ENCODE peak calls at places on chromosome 10, in eight cellular contexts. One of them, this sample, is unnamed.

GRCh38 chr10:4763513-4763912 is 62.5 kb upstream of the AKR1E2 start:
- DNase-seq in upper lobe of right lung: no peak
- DNase-seq in fibroblast of the aortic adventitia: no peak
- DNase-seq in cardiac muscle cell: no peak
- DNase-seq in mesothelial cell of epicardium: no peak
- DNase-seq in neural crest cell: no peak
- DNase-seq in body of pancreas: no peak
- DNase-seq in A549: no peak
- DNase-seq in this sample: no peak

GRCh38 chr10:35641430-35642015 is 573 bp downstream of the FZD8 start:
- DNase-seq in upper lobe of right lung: no peak
- DNase-seq in fibroblast of the aortic adventitia: peak; percentile 37
- DNase-seq in cardiac muscle cell: peak; percentile 50
- DNase-seq in mesothelial cell of epicardium: peak; percentile 49
- DNase-seq in neural crest cell: peak; percentile 26
- DNase-seq in body of pancreas: no peak
- DNase-seq in A549: peak; percentile 42
- DNase-seq in this sample: peak; percentile 61

GRCh38 chr10:31926765-31927596 is 1.6 kb downstream of the ARHGAP12 start:
- DNase-seq in upper lobe of right lung: no peak
- DNase-seq in fibroblast of the aortic adventitia: no peak
- DNase-seq in cardiac muscle cell: no peak
- DNase-seq in mesothelial cell of epicardium: no peak
- DNase-seq in neural crest cell: no peak
- DNase-seq in body of pancreas: no peak
- DNase-seq in A549: peak; percentile 38
- DNase-seq in this sample: peak; percentile 16

GRCh38 chr10:97197030-97197500 is 11.3 kb upstream of the SLIT1 start:
- DNase-seq in upper lobe of right lung: no peak
- DNase-seq in fibroblast of the aortic adventitia: no peak
- DNase-seq in cardiac muscle cell: no peak
- DNase-seq in mesothelial cell of epicardium: no peak
- DNase-seq in neural crest cell: no peak
- DNase-seq in body of pancreas: no peak
- DNase-seq in A549: no peak
- DNase-seq in this sample: no peak

GRCh38 chr10:115572740-115573455 is 479.7 kb downstream of the ATRNL1 start:
- DNase-seq in upper lobe of right lung: no peak
- DNase-seq in fibroblast of the aortic adventitia: no peak
- DNase-seq in cardiac muscle cell: peak; percentile 1
- DNase-seq in mesothelial cell of epicardium: no peak
- DNase-seq in neural crest cell: no peak
- DNase-seq in body of pancreas: peak; percentile 4
- DNase-seq in A549: peak; percentile 13
- DNase-seq in this sample: peak; percentile 17

GRCh38 chr10:24957624-24958435 is 5.4 kb upstream of the PRTFDC1 start:
- DNase-seq in upper lobe of right lung: no peak
- DNase-seq in fibroblast of the aortic adventitia: peak; percentile 98
- DNase-seq in cardiac muscle cell: peak; percentile 92
- DNase-seq in mesothelial cell of epicardium: no peak
- DNase-seq in neural crest cell: no peak
- DNase-seq in body of pancreas: no peak
- DNase-seq in A549: peak; percentile 45
- DNase-seq in this sample: no peak

GRCh38 chr10:85612833-85613232 is 753.8 kb downstream of the GRID1 start:
- DNase-seq in upper lobe of right lung: no peak
- DNase-seq in fibroblast of the aortic adventitia: no peak
- DNase-seq in cardiac muscle cell: no peak
- DNase-seq in mesothelial cell of epicardium: no peak
- DNase-seq in neural crest cell: no peak
- DNase-seq in body of pancreas: no peak
- DNase-seq in A549: peak; percentile 7
- DNase-seq in this sample: no peak

GRCh38 chr10:47028466-47028865 is 117.2 kb downstream of the PTPN20 start:
- DNase-seq in upper lobe of right lung: peak; percentile 48
- DNase-seq in fibroblast of the aortic adventitia: no peak
- DNase-seq in cardiac muscle cell: no peak
- DNase-seq in mesothelial cell of epicardium: peak; percentile 19
- DNase-seq in neural crest cell: no peak
- DNase-seq in body of pancreas: peak; percentile 2
- DNase-seq in A549: no peak
- DNase-seq in this sample: no peak

GRCh38 chr10:31759124-31759798 is 169.4 kb downstream of the ARHGAP12 start:
- DNase-seq in upper lobe of right lung: peak; percentile 71
- DNase-seq in fibroblast of the aortic adventitia: peak; percentile 65
- DNase-seq in cardiac muscle cell: peak; percentile 38
- DNase-seq in mesothelial cell of epicardium: no peak
- DNase-seq in neural crest cell: peak; percentile 32
- DNase-seq in body of pancreas: peak; percentile 83
- DNase-seq in A549: peak; percentile 61
- DNase-seq in this sample: peak; percentile 64

GRCh38 chr10:50392966-50393718 is 141.8 kb upstream of the ASAH2 start:
- DNase-seq in upper lobe of right lung: no peak
- DNase-seq in fibroblast of the aortic adventitia: peak; percentile 73
- DNase-seq in cardiac muscle cell: peak; percentile 62
- DNase-seq in mesothelial cell of epicardium: no peak
- DNase-seq in neural crest cell: no peak
- DNase-seq in body of pancreas: no peak
- DNase-seq in A549: peak; percentile 70
- DNase-seq in this sample: no peak

GRCh38 chr10:24451325-24451820 is 242.4 kb downstream of the KIAA1217 start:
- DNase-seq in upper lobe of right lung: no peak
- DNase-seq in fibroblast of the aortic adventitia: no peak
- DNase-seq in cardiac muscle cell: no peak
- DNase-seq in mesothelial cell of epicardium: no peak
- DNase-seq in neural crest cell: no peak
- DNase-seq in body of pancreas: no peak
- DNase-seq in A549: no peak
- DNase-seq in this sample: no peak

GRCh38 chr10:63504145-63504881 is 16.9 kb upstream of the REEP3 start:
- DNase-seq in upper lobe of right lung: no peak
- DNase-seq in fibroblast of the aortic adventitia: no peak
- DNase-seq in cardiac muscle cell: no peak
- DNase-seq in mesothelial cell of epicardium: no peak
- DNase-seq in neural crest cell: no peak
- DNase-seq in body of pancreas: no peak
- DNase-seq in A549: no peak
- DNase-seq in this sample: no peak

GRCh38 chr10:95906675-95907453 is 911 bp upstream of the CC2D2B start:
- DNase-seq in upper lobe of right lung: no peak
- DNase-seq in fibroblast of the aortic adventitia: peak; percentile 69
- DNase-seq in cardiac muscle cell: peak; percentile 79
- DNase-seq in mesothelial cell of epicardium: peak; percentile 51
- DNase-seq in neural crest cell: peak; percentile 25
- DNase-seq in body of pancreas: peak; percentile 65
- DNase-seq in A549: peak; percentile 70
- DNase-seq in this sample: peak; percentile 36

GRCh38 chr10:30155401-30155800 is 96.0 kb upstream of the JCAD start:
- DNase-seq in upper lobe of right lung: no peak
- DNase-seq in fibroblast of the aortic adventitia: no peak
- DNase-seq in cardiac muscle cell: peak; percentile 12
- DNase-seq in mesothelial cell of epicardium: no peak
- DNase-seq in neural crest cell: no peak
- DNase-seq in body of pancreas: no peak
- DNase-seq in A549: no peak
- DNase-seq in this sample: no peak

GRCh38 chr10:47143072-47143471 is 156.9 kb upstream of the GDF10 start:
- DNase-seq in upper lobe of right lung: no peak
- DNase-seq in fibroblast of the aortic adventitia: no peak
- DNase-seq in cardiac muscle cell: no peak
- DNase-seq in mesothelial cell of epicardium: no peak
- DNase-seq in neural crest cell: no peak
- DNase-seq in body of pancreas: no peak
- DNase-seq in A549: no peak
- DNase-seq in this sample: no peak

GRCh38 chr10:85224366-85224960 is 896.1 kb downstream of the CCSER2 start:
- DNase-seq in upper lobe of right lung: no peak
- DNase-seq in fibroblast of the aortic adventitia: no peak
- DNase-seq in cardiac muscle cell: no peak
- DNase-seq in mesothelial cell of epicardium: no peak
- DNase-seq in neural crest cell: no peak
- DNase-seq in body of pancreas: no peak
- DNase-seq in A549: no peak
- DNase-seq in this sample: no peak

GRCh38 chr10:87843714-87844113 is 19.6 kb downstream of the KLLN start:
- DNase-seq in upper lobe of right lung: no peak
- DNase-seq in fibroblast of the aortic adventitia: no peak
- DNase-seq in cardiac muscle cell: no peak
- DNase-seq in mesothelial cell of epicardium: no peak
- DNase-seq in neural crest cell: no peak
- DNase-seq in body of pancreas: no peak
- DNase-seq in A549: no peak
- DNase-seq in this sample: no peak

GRCh38 chr10:14349081-14349480 is 18.4 kb upstream of the FRMD4A start:
- DNase-seq in upper lobe of right lung: no peak
- DNase-seq in fibroblast of the aortic adventitia: no peak
- DNase-seq in cardiac muscle cell: no peak
- DNase-seq in mesothelial cell of epicardium: no peak
- DNase-seq in neural crest cell: no peak
- DNase-seq in body of pancreas: no peak
- DNase-seq in A549: no peak
- DNase-seq in this sample: no peak

DNA sequence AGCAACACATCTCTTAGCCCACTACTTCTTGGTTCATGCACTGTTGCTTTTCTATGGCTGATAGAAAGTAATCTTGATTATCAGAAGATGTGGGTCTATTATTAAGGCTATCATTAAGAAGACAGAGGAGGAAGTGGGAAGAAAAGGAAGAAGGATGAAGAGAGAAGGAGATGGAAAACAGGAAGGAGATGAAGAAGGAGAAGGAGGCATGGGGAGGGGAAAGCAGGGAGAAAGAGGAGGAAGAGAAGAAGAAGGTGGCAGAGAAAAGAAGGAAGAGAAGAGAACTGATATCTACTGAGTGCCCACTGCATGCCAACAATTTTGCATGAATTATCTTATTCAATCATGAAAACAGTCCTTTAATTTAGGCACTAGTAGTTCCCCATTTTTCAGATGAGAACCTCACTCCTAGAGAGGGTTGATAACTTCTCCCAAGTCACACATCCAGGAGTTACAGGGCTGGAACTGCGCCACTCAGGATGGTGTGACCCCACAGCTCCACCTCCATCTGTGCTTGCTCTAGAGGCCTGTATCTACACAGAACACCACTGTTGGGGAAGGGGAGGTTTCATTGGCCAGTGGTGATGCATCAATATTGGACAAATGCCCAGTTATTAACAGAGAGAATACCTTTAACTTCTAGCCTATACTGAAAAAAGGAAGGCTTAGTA is 147.4 kb downstream of the CXCL12 start:
- DNase-seq in upper lobe of right lung: no peak
- DNase-seq in fibroblast of the aortic adventitia: no peak
- DNase-seq in cardiac muscle cell: no peak
- DNase-seq in mesothelial cell of epicardium: no peak
- DNase-seq in neural crest cell: no peak
- DNase-seq in body of pancreas: no peak
- DNase-seq in A549: no peak
- DNase-seq in this sample: no peak
- TF ChIP-seq CTCF in upper lobe of right lung: no peak
- TF ChIP-seq CTCF in fibroblast of the aortic adventitia: no peak
- TF ChIP-seq CTCF in cardiac muscle cell: no peak
- TF ChIP-seq CTCF in mesothelial cell of epicardium: no peak
- TF ChIP-seq CTCF in neural crest cell: no peak
- TF ChIP-seq CTCF in body of pancreas: no peak
- TF ChIP-seq CTCF in A549: no peak
- TF ChIP-seq CTCF in this sample: no peak

GRCh38 chr10:2935647-2936386 is 131.5 kb upstream of the PFKP start:
- DNase-seq in upper lobe of right lung: no peak
- DNase-seq in fibroblast of the aortic adventitia: no peak
- DNase-seq in cardiac muscle cell: no peak
- DNase-seq in mesothelial cell of epicardium: no peak
- DNase-seq in neural crest cell: no peak
- DNase-seq in body of pancreas: no peak
- DNase-seq in A549: no peak
- DNase-seq in this sample: no peak

GRCh38 chr10:2942937-2943336 is 124.4 kb upstream of the PFKP start:
- DNase-seq in upper lobe of right lung: no peak
- DNase-seq in fibroblast of the aortic adventitia: no peak
- DNase-seq in cardiac muscle cell: no peak
- DNase-seq in mesothelial cell of epicardium: no peak
- DNase-seq in neural crest cell: no peak
- DNase-seq in body of pancreas: no peak
- DNase-seq in A549: no peak
- DNase-seq in this sample: no peak

GRCh38 chr10:2933924-2934323 is 133.4 kb upstream of the PFKP start:
- DNase-seq in upper lobe of right lung: no peak
- DNase-seq in fibroblast of the aortic adventitia: no peak
- DNase-seq in cardiac muscle cell: no peak
- DNase-seq in mesothelial cell of epicardium: no peak
- DNase-seq in neural crest cell: no peak
- DNase-seq in body of pancreas: no peak
- DNase-seq in A549: no peak
- DNase-seq in this sample: no peak

GRCh38 chr10:2936816-2937215 is 130.5 kb upstream of the PFKP start:
- DNase-seq in upper lobe of right lung: no peak
- DNase-seq in fibroblast of the aortic adventitia: peak; percentile 14
- DNase-seq in cardiac muscle cell: peak; percentile 5
- DNase-seq in mesothelial cell of epicardium: no peak
- DNase-seq in neural crest cell: no peak
- DNase-seq in body of pancreas: no peak
- DNase-seq in A549: no peak
- DNase-seq in this sample: no peak

GRCh38 chr10:2938869-2939268 is 128.5 kb upstream of the PFKP start:
- DNase-seq in upper lobe of right lung: no peak
- DNase-seq in fibroblast of the aortic adventitia: peak; percentile 35
- DNase-seq in cardiac muscle cell: peak; percentile 11
- DNase-seq in mesothelial cell of epicardium: no peak
- DNase-seq in neural crest cell: no peak
- DNase-seq in body of pancreas: no peak
- DNase-seq in A549: peak; percentile 31
- DNase-seq in this sample: no peak
- TF ChIP-seq CTCF in upper lobe of right lung: peak; percentile 22
- TF ChIP-seq CTCF in fibroblast of the aortic adventitia: no peak
- TF ChIP-seq CTCF in cardiac muscle cell: peak; percentile 18
- TF ChIP-seq CTCF in mesothelial cell of epicardium: no peak
- TF ChIP-seq CTCF in neural crest cell: no peak
- TF ChIP-seq CTCF in body of pancreas: peak; percentile 25
- TF ChIP-seq CTCF in A549: peak; percentile 51
- TF ChIP-seq CTCF in this sample: no peak

DNA sequence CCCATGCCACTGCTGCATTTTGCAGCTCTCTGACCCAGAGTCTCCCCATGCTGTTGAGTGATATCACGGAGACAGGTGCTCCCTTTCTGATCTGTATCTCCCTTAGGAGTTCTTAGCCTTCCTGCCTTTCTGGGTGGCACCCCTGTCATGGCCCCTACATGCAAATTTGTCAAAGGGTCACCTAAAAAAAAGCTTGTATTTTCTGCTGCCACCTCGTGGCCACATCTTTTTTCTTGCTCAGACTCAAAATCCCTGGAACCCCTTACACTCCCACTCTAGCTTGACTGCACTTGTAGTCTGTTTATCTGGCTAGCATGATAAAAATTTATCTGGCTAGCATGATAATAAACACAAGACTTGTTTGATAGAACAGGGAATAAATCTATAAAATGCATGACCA is 809.1 kb downstream of the SORCS1 start:
- DNase-seq in upper lobe of right lung: no peak
- DNase-seq in fibroblast of the aortic adventitia: peak; percentile 0
- DNase-seq in cardiac muscle cell: peak; percentile 8
- DNase-seq in mesothelial cell of epicardium: no peak
- DNase-seq in neural crest cell: no peak
- DNase-seq in body of pancreas: no peak
- DNase-seq in A549: no peak
- DNase-seq in this sample: peak; percentile 8
- TF ChIP-seq CTCF in upper lobe of right lung: no peak
- TF ChIP-seq CTCF in fibroblast of the aortic adventitia: peak; percentile 21
- TF ChIP-seq CTCF in cardiac muscle cell: peak; percentile 49
- TF ChIP-seq CTCF in mesothelial cell of epicardium: peak; percentile 17
- TF ChIP-seq CTCF in neural crest cell: peak; percentile 43
- TF ChIP-seq CTCF in body of pancreas: no peak
- TF ChIP-seq CTCF in A549: no peak
- TF ChIP-seq CTCF in this sample: no peak

GRCh38 chr10:76624470-76624869 is 1013.1 kb downstream of the KCNMA1 start:
- DNase-seq in upper lobe of right lung: no peak
- DNase-seq in fibroblast of the aortic adventitia: no peak
- DNase-seq in cardiac muscle cell: no peak
- DNase-seq in mesothelial cell of epicardium: no peak
- DNase-seq in neural crest cell: no peak
- DNase-seq in body of pancreas: no peak
- DNase-seq in A549: no peak
- DNase-seq in this sample: no peak
- TF ChIP-seq CTCF in upper lobe of right lung: no peak
- TF ChIP-seq CTCF in fibroblast of the aortic adventitia: no peak
- TF ChIP-seq CTCF in cardiac muscle cell: no peak
- TF ChIP-seq CTCF in mesothelial cell of epicardium: no peak
- TF ChIP-seq CTCF in neural crest cell: no peak
- TF ChIP-seq CTCF in body of pancreas: no peak
- TF ChIP-seq CTCF in A549: no peak
- TF ChIP-seq CTCF in this sample: no peak

This sample was measured in nephron progenitor cell.